ENCODE peak calls at places on chromosomes 13 and 19, in nine cellular contexts. E, X, N, W, G, H, F, U and Y are unnamed samples.

GRCh38 chr19:20558011-20558410 is 7.6 kb downstream of the ZNF737 start:
- DNase-seq in E (no peak), X (no peak), N (no peak), W (no peak), G (no peak), H (no peak), F (no peak), U (no peak), Y (no peak)

GRCh38 chr19:55370305-55370988 is at the start of gene IL11:
- DNase-seq in E (no peak), X (no peak), N (no peak), W (no peak), G (no peak), H (peak), F (no peak), U (peak), Y (no peak)

GRCh38 chr13:82713681-82714405 is 1168.4 kb downstream of the SLITRK1 start:
- DNase-seq in E (no peak), X (peak), N (no peak), W (peak), G (peak), H (no peak), F (no peak), U (no peak), Y (no peak)

GRCh38 chr13:101626925-101627555 is 174.6 kb downstream of the ITGBL1 start:
- DNase-seq in E (no peak), X (no peak), N (no peak), W (no peak), G (no peak), H (no peak), F (peak), U (no peak), Y (no peak)

GRCh38 chr19:3527250-3527910 is 11.6 kb upstream of the TEKTIP1 start:
- DNase-seq in E (no peak), X (no peak), N (no peak), W (no peak), G (no peak), H (no peak), F (no peak), U (peak), Y (no peak)

GRCh38 chr13:76822691-76823267 is 63.4 kb downstream of the KCTD12 start:
- DNase-seq in E (no peak), X (peak), N (no peak), W (peak), G (no peak), H (peak), F (peak), U (no peak), Y (no peak)

GRCh38 chr13:39035799-39036198 is 2.1 kb downstream of the PROSER1 start:
- DNase-seq in E (no peak), X (no peak), N (no peak), W (no peak), G (no peak), H (no peak), F (no peak), U (no peak), Y (no peak)

GRCh38 chr19:19594371-19594770 is 24.1 kb downstream of the PBX4 start:
- DNase-seq in E (no peak), X (no peak), N (no peak), W (no peak), G (no peak), H (no peak), F (peak), U (no peak), Y (no peak)

GRCh38 chr13:97976551-97977375 is 23.3 kb downstream of the IPO5 start:
- DNase-seq in E (peak), X (no peak), N (peak), W (no peak), G (peak), H (no peak), F (no peak), U (peak), Y (peak)

GRCh38 chr13:71417205-71417604 is 449.8 kb downstream of the DACH1 start:
- DNase-seq in E (no peak), X (peak), N (no peak), W (peak), G (no peak), H (peak), F (no peak), U (no peak), Y (no peak)

GRCh38 chr19:2167896-2168618 is 4.3 kb downstream of the DOT1L start:
- DNase-seq in E (peak), X (peak), N (no peak), W (peak), G (no peak), H (no peak), F (peak), U (peak), Y (peak)

GRCh38 chr19:38251564-38252051 is 4.6 kb downstream of the PPP1R14A start:
- DNase-seq in E (no peak), X (peak), N (no peak), W (peak), G (no peak), H (peak), F (no peak), U (peak), Y (peak)

GRCh38 chr19:18669524-18669817 is 14.0 kb upstream of the CRTC1 start:
- DNase-seq in E (no peak), X (no peak), N (no peak), W (no peak), G (no peak), H (no peak), F (no peak), U (no peak), Y (no peak)

GRCh38 chr19:53519431-53519830 is 18.5 kb upstream of the ZNF331 start:
- DNase-seq in E (no peak), X (no peak), N (no peak), W (no peak), G (no peak), H (no peak), F (no peak), U (no peak), Y (peak)

GRCh38 chr19:340620-341385 is 3.8 kb downstream of the MIER2 start:
- DNase-seq in E (no peak), X (no peak), N (peak), W (no peak), G (no peak), H (no peak), F (no peak), U (no peak), Y (no peak)

GRCh38 chr19:29804493-29804892 is 7.3 kb upstream of the CCNE1 start:
- DNase-seq in E (no peak), X (no peak), N (no peak), W (no peak), G (no peak), H (no peak), F (peak), U (no peak), Y (no peak)

GRCh38 chr13:78410164-78410563 is 193.2 kb downstream of the POU4F1 start:
- DNase-seq in E (no peak), X (no peak), N (no peak), W (no peak), G (no peak), H (no peak), F (no peak), U (no peak), Y (no peak)

GRCh38 chr13:43573787-43574562 is 212.8 kb downstream of the ENOX1 start:
- DNase-seq in E (no peak), X (peak), N (no peak), W (peak), G (no peak), H (no peak), F (no peak), U (no peak), Y (no peak)

GRCh38 chr19:34256835-34257558 is 2.6 kb downstream of the GARRE1 start:
- DNase-seq in E (no peak), X (no peak), N (no peak), W (no peak), G (no peak), H (no peak), F (no peak), U (no peak), Y (no peak)

GRCh38 chr13:112063807-112064206 is 3.1 kb upstream of the SOX1 start:
- DNase-seq in E (no peak), X (no peak), N (no peak), W (no peak), G (no peak), H (no peak), F (no peak), U (no peak), Y (no peak)

GRCh38 chr19:42294471-42295137 is 7.3 kb upstream of the PRR19 start:
- DNase-seq in E (no peak), X (no peak), N (no peak), W (no peak), G (no peak), H (no peak), F (no peak), U (peak), Y (peak)

GRCh38 chr19:39997595-39998216 is 846 bp downstream of the ZNF546 start:
- DNase-seq in E (no peak), X (peak), N (no peak), W (peak), G (no peak), H (no peak), F (peak), U (no peak), Y (no peak)

GRCh38 chr19:17468302-17469091 is 1.8 kb upstream of the SLC27A1 start:
- DNase-seq in E (no peak), X (no peak), N (no peak), W (peak), G (no peak), H (no peak), F (no peak), U (no peak), Y (peak)

GRCh38 chr13:94860981-94861407 is 148.6 kb upstream of the SOX21 start:
- DNase-seq in E (no peak), X (peak), N (no peak), W (peak), G (no peak), H (peak), F (peak), U (no peak), Y (no peak)

GRCh38 chr19:7417671-7418324 is 69.1 kb downstream of the ARHGEF18 start:
- DNase-seq in E (no peak), X (peak), N (no peak), W (no peak), G (no peak), H (peak), F (no peak), U (no peak), Y (no peak)

GRCh38 chr19:40592170-40592569 is 9.0 kb upstream of the LTBP4 start:
- DNase-seq in E (no peak), X (peak), N (no peak), W (peak), G (no peak), H (peak), F (peak), U (no peak), Y (no peak)

GRCh38 chr19:55690109-55690768 is 15.2 kb downstream of the EPN1 start:
- DNase-seq in E (no peak), X (no peak), N (peak), W (no peak), G (no peak), H (no peak), F (no peak), U (peak), Y (no peak)

DNA sequence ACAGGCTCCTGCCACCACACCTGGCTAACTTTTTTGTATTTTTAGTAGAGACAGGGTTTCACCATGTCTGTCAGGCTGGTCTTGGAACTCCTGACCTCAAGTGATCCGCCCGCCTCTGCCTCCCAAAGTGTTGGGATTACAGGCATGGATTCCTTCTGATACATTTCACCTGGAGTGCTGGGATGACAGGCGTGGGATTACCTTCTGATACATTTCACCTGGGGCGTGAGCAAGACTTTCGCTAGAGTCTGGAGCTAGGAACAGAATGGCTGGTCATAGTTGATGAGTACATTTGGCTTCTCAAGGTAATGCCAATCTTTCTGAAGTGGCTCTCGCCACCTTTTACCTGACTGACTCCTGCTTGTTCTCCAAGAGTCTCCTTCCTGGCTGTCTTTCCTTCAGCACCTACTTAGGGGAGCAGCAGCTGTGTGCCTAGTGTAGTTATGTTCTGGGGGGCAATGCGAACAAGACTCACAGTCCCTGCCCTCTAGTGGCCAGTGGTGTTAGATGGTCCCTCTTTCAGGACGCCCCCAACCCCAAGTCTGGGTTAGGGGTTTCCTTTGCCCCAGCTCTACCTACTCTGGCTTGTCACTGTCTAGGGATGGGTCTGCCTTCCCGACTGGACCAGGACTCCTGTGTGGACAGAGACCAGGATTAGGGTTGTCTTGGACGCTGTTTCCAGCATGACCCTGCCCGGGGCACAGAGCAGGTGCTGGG is 19.3 kb downstream of the PPP1R37 start:
- DNase-seq in E (no peak), X (no peak), N (no peak), W (no peak), G (no peak), H (no peak), F (no peak), U (no peak), Y (no peak)
- H3K4me3 ChIP-seq in E (no peak), X (no peak), N (no peak), W (no peak), G (no peak), H (no peak), F (no peak), U (no peak), Y (no peak)

DNA sequence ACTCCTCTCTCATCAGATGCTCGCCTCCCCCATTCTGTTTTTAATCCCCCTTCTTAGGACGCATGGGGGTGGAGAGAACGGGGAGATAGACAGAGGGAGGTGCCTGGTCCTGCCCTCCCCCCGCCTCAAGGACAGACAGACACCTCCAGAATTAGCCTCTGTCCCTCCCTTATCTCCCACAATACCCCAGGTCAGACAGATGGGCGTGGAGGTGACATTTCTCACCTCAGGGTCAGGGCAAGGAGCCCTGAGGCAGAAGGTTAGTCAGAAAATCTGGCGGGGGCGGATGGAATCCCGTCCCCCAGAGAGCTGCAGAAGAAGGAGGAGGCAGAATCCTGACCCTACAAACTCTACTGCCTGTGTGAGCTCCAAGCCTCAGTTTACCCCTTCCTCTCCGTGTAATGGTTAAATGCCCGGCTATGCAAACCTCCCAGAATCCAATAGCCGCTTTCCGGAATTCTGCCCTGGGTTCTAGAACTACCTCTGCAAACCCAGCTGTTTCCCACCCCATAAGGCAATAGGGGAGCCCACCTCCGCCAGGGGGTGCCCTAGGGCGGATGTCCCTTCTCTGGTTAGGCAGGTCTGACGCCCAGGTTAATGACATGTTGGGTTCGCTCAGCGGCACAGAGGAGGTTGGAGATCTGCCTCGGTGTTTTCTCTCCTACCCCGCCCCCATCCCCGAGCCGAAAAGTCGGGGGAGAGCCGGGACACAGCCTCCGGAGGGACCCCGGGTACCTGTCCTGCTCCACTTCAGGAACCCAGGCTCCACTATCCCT is 900 bp downstream of the PPP1R13L start:
- DNase-seq in E (peak), X (peak), N (no peak), W (peak), G (no peak), H (peak), F (peak), U (no peak), Y (peak)
- H3K4me3 ChIP-seq in E (peak), X (peak), N (peak), W (peak), G (peak), H (peak), F (peak), U (peak), Y (no peak)

DNA sequence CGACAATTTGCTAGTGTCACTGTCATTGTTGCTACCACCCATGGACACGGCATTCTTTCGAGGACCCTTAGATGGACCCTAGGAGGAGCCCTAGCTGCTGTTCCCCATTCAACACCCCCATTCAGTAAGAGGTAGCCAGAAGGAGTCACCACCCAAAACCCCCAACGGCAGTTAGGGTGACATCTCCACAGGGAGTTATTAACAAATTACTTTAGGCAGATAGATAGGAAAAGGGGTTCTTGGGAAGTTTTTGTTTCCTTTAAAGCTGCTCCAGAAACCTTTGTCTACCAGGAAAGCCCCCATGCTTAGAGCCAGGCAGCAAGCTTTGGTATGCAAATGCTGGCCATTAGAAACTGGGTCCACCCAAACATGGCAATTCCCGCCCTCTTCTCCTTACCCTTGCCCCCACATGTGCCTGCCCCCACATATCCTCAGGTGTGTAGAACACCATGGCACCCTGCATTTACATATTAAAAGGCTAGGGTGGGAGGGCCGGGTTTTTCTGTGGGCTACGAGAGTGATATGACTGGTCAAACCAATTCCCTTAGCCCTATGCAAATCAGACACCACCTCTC is 190.9 kb downstream of the SLITRK6 start:
- DNase-seq in E (no peak), X (no peak), N (no peak), W (no peak), G (no peak), H (no peak), F (no peak), U (no peak), Y (no peak)
- H3K4me3 ChIP-seq in E (no peak), X (no peak), N (no peak), W (no peak), G (no peak), H (no peak), F (no peak), U (no peak), Y (no peak)

GRCh38 chr19:4596033-4596904 is 36.8 kb upstream of the SEMA6B start:
- DNase-seq in E (no peak), X (no peak), N (no peak), W (no peak), G (no peak), H (no peak), F (no peak), U (no peak), Y (peak)

GRCh38 chr19:4597975-4598671 is 38.6 kb upstream of the SEMA6B start:
- DNase-seq in E (peak), X (no peak), N (no peak), W (peak), G (no peak), H (peak), F (peak), U (peak), Y (peak)

GRCh38 chr19:4600082-4600481 is 39.2 kb upstream of the TNFAIP8L1 start:
- DNase-seq in E (no peak), X (no peak), N (no peak), W (no peak), G (no peak), H (no peak), F (no peak), U (no peak), Y (no peak)

GRCh38 chr19:4598712-4599111 is 39.2 kb upstream of the SEMA6B start:
- DNase-seq in E (no peak), X (no peak), N (no peak), W (no peak), G (no peak), H (no peak), F (no peak), U (peak), Y (no peak)

DNA sequence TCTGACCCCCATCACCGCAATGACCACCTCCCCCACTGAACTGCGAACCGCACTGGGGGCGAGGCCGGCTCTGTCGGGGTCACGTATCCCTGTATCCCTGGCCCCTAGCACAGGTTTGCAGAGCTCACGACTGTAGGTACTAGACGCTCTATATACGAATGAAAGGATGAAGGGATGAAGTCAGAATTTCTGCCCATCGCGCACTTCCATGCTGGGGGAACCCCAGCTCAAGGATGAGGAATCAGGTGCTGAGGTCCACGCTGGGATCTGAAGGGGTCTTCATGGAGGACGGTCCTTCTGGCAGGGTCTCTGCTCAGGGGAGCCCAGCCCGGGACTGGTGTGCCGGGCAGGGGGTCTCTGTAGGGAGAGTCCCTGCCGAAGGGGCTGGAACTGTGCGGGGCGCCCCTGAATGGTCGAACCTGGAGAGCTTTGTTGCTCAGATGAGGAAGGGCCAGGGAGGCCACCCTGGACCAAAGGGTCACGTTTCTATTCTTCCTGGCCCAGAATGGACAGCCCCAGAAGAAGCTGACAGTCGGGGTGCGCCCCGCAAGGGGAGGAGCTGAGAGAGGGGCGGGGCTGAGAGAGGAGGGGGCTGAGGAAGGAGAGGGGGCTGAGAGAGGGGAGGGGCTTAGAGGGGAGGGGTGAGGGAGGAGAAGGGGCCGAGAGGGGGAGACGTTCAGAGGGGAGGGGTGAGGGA is 37.9 kb upstream of the SEMA6B start:
- DNase-seq in E (no peak), X (no peak), N (no peak), W (no peak), G (no peak), H (no peak), F (no peak), U (no peak), Y (no peak)
- H3K4me3 ChIP-seq in E (no peak), X (no peak), N (peak), W (no peak), G (no peak), H (no peak), F (no peak), U (no peak), Y (no peak)